ENCODE peak calls at places on chromosomes 13 and 19, in five cellular contexts. H is A549, L is tibial nerve, X is ovary, D is suprapubic skin. M is an unnamed sample.

GRCh38 chr13:51905787-51906186 is 44.0 kb downstream of the CCDC70 start:
- DNase-seq in D (no peak), H (no peak), L (no peak), X (no peak), M (no peak)

GRCh38 chr13:100542546-100543156 is 45.9 kb downstream of the GGACT start:
- DNase-seq in H (peak; percentile 11), D (no peak), L (no peak), X (no peak), M (peak; percentile 21)

GRCh38 chr13:28574617-28575142 is 79.8 kb upstream of the FLT1 start:
- DNase-seq in X (no peak), H (peak; percentile 48), L (no peak), D (no peak), M (no peak)

GRCh38 chr13:68608147-68608546 is 1378.0 kb upstream of the PCDH9 start:
- DNase-seq in L (no peak), D (no peak), H (no peak), X (no peak), M (no peak)

GRCh38 chr13:76993021-76993420 is 1.1 kb downstream of the CLN5 start:
- DNase-seq in X (no peak), L (no peak), D (no peak), H (no peak), M (no peak)

GRCh38 chr19:6632002-6632621 is 37.8 kb downstream of the TNFSF14 start:
- DNase-seq in L (peak; percentile 98), X (no peak), D (peak; percentile 65), H (peak; percentile 25), M (peak; percentile 82)

GRCh38 chr19:11737964-11738745 is 591 bp downstream of the ZNF823 start:
- DNase-seq in X (peak; percentile 52), D (peak; percentile 70), H (no peak), L (no peak), M (peak; percentile 77)

GRCh38 chr13:40928980-40929379 is 90.1 kb downstream of the ELF1 start:
- DNase-seq in X (no peak), D (no peak), L (no peak), H (no peak), M (no peak)

GRCh38 chr13:35733832-35734231 is 257.3 kb upstream of the MAB21L1 start:
- DNase-seq in D (no peak), X (no peak), H (no peak), L (no peak), M (no peak)

GRCh38 chr13:52010890-52011689 is at the start of gene ATP7B:
- DNase-seq in H (peak; percentile 31), L (no peak), D (peak; percentile 68), X (no peak), M (peak; percentile 68)

GRCh38 chr13:23881408-23881785 is 7.8 kb downstream of the MIPEP start:
- DNase-seq in H (no peak), L (no peak), X (no peak), D (no peak), M (no peak)

GRCh38 chr19:6109947-6110346 is 353 bp downstream of the RFX2 start:
- DNase-seq in H (no peak), L (no peak), X (no peak), D (peak; percentile 79), M (peak; percentile 73)

GRCh38 chr19:7831452-7831851 is 1.4 kb downstream of the EVI5L start:
- DNase-seq in X (no peak), H (peak; percentile 73), L (no peak), D (no peak), M (no peak)

GRCh38 chr13:40401911-40402776 is 264.3 kb downstream of the FOXO1 start:
- DNase-seq in D (peak; percentile 97), X (peak; percentile 97), H (peak; percentile 62), L (peak; percentile 99), M (peak; percentile 99)

GRCh38 chr13:44237276-44237767 is 136.3 kb upstream of the SERP2 start:
- DNase-seq in D (peak; percentile 80), X (peak; percentile 62), L (peak; percentile 84), H (no peak), M (peak; percentile 92)
- TF ChIP-seq EP300 in D (peak; percentile 44), X (peak; percentile 94), L (peak; percentile 99), H (no peak), M (peak; percentile 37)

GRCh38 chr13:98405107-98405571 is 171.8 kb downstream of the STK24 start:
- DNase-seq in D (no peak), H (no peak), L (no peak), X (no peak), M (no peak)
- TF ChIP-seq EP300 in D (no peak), H (no peak), L (no peak), X (no peak), M (no peak)

GRCh38 chr13:82817133-82817532 is 1065.1 kb downstream of the SLITRK1 start:
- DNase-seq in D (no peak), L (no peak), H (no peak), X (no peak), M (no peak)
- TF ChIP-seq EP300 in D (no peak), L (no peak), H (no peak), X (no peak), M (no peak)

GRCh38 chr13:69951412-69951811 is 156.2 kb upstream of the ATXN8OS start:
- DNase-seq in H (no peak), L (no peak), X (no peak), D (no peak), M (no peak)

GRCh38 chr13:69948016-69948415 is 159.6 kb upstream of the ATXN8OS start:
- DNase-seq in H (no peak), D (no peak), L (no peak), X (no peak), M (no peak)

GRCh38 chr13:69950160-69950559 is 157.5 kb upstream of the ATXN8OS start:
- DNase-seq in D (no peak), H (no peak), L (no peak), X (no peak), M (no peak)

GRCh38 chr13:69946443-69946955 is 161.1 kb upstream of the ATXN8OS start:
- DNase-seq in L (no peak), D (no peak), X (no peak), H (no peak), M (no peak)

DNA sequence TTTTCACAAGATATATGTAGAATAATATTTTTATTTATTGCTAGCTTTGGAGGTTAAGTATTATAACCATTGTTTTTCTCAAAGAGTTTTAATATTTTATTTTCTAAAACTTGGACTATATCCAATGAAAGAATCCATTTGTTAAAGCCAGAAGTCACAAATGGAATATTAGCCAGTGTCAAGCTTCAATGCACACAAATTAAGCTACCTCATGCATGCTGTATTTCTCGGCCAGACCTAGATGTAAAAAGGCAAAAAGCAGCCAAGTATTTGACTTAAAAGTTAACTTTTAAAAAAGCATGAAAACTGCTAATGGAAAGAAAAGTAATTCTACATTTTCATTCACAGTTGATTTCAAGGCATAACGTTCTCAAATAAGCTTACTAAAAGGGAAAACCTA is 160.0 kb upstream of the ATXN8OS start:
- DNase-seq in L (no peak), X (no peak), H (no peak), D (no peak), M (no peak)
- TF ChIP-seq EP300 in L (no peak), X (no peak), H (no peak), D (no peak), M (no peak)

GRCh38 chr13:48775285-48775684 is 121.6 kb downstream of the CYSLTR2 start:
- DNase-seq in L (no peak), D (no peak), H (no peak), X (no peak), M (no peak)

GRCh38 chr13:48773531-48774275 is 120.0 kb downstream of the CYSLTR2 start:
- DNase-seq in H (no peak), D (no peak), X (no peak), L (no peak), M (no peak)

GRCh38 chr13:48776396-48776795 is 122.7 kb downstream of the CYSLTR2 start:
- DNase-seq in X (no peak), L (no peak), H (no peak), D (no peak), M (no peak)

GRCh38 chr13:48778551-48779088 is 124.9 kb downstream of the CYSLTR2 start:
- DNase-seq in X (no peak), D (no peak), H (no peak), L (no peak), M (no peak)

GRCh38 chr13:48775804-48776203 is 122.1 kb downstream of the CYSLTR2 start:
- DNase-seq in X (no peak), H (no peak), D (no peak), L (no peak), M (no peak)
- TF ChIP-seq EP300 in X (no peak), H (no peak), D (no peak), L (no peak), M (no peak)

DNA sequence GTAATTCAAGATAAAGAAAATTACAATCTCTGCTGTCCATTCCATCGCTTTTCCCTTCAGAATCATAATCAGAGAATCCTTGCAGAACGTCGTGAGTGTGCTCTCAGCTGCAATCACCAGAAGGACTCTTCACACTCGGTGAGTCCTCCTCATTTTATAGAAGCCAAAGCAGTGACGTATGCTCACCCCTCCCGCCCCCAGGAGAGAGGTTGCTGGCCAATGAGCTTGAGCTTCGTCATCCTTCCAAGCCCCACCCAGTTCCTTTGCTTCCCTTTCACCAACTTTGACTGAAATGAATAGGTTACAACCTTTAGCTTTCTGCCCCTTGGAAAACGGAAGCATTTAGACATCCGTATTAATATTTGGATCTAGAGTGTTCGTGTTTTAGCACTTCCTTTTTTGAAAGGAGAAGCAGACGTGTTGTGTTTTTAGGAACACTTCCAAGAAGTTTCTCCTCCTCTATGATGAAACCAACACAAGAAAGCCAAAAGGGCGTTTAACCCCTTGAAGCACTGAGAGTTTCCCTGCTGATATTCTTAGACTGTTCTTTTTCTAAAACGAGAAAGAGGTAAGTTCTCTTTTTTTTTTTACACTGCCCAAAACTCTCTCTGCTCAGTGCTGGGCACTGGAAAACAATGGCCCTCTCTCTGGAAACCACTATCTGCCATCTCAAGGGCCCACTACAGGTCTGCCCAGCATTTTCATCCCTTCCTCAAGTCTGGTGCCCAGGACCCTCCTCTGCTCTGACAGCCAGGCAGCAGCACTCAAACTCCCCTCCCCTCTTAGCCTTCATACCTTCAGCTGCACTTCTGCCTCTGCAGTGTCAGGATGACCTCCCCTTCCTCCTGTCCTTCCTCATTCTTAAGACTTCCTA is 44.3 kb upstream of the CEACAM21 start:
- DNase-seq in X (peak; percentile 36), L (peak; percentile 85), D (peak; percentile 89), H (peak; percentile 85), M (peak; percentile 82)
- TF ChIP-seq EP300 in X (no peak), L (peak; percentile 87), D (no peak), H (no peak), M (no peak)